ENCODE peak calls at places on chromosome 6, in five cellular contexts. O is HFF-Myc, J is A549, F is heart right ventricle, L is left ventricle myocardium inferior. K is an unnamed sample.

GRCh38 chr6:159169193-159169555 is at the start of gene FNDC1:
- DNase-seq in L (peak; percentile 38), F (no peak), J (peak; percentile 44), O (no peak), K (no peak)

GRCh38 chr6:63640062-63640461 is 4.5 kb downstream of the PHF3 start:
- DNase-seq in L (no peak), J (no peak), F (no peak), O (no peak), K (peak; percentile 76)

GRCh38 chr6:34718867-34719441 is 22.4 kb upstream of the ILRUN start:
- DNase-seq in L (no peak), F (no peak), O (no peak), J (no peak), K (no peak)

GRCh38 chr6:104784884-104785283 is 74.8 kb downstream of the HACE1 start:
- DNase-seq in L (no peak), F (no peak), O (peak; percentile 47), J (no peak), K (no peak)

GRCh38 chr6:97440590-97441176 is 157.7 kb upstream of the MMS22L start:
- DNase-seq in F (peak; percentile 8), O (no peak), L (no peak), J (peak; percentile 0), K (no peak)

GRCh38 chr6:165962361-165962760 is 205.3 kb downstream of the TBXT start:
- DNase-seq in L (no peak), F (no peak), O (no peak), J (no peak), K (no peak)

GRCh38 chr6:159701413-159701999 is 8.5 kb upstream of the SOD2 start:
- DNase-seq in F (no peak), L (no peak), O (peak; percentile 81), J (peak; percentile 49), K (peak; percentile 99)

GRCh38 chr6:88823998-88824397 is 139.4 kb downstream of the RNGTT start:
- DNase-seq in F (no peak), L (no peak), J (no peak), O (peak; percentile 2), K (no peak)

GRCh38 chr6:43724914-43725642 is 37.5 kb upstream of the MRPS18A start:
- DNase-seq in F (peak; percentile 42), J (no peak), L (peak; percentile 70), O (peak; percentile 75), K (no peak)

GRCh38 chr6:143149771-143150170 is 89.1 kb downstream of the AIG1 start:
- DNase-seq in J (no peak), O (no peak), L (no peak), F (no peak), K (no peak)

GRCh38 chr6:52317841-52318581 is 33.5 kb upstream of the MCM3 start:
- DNase-seq in J (peak; percentile 13), F (no peak), O (no peak), L (no peak), K (no peak)

GRCh38 chr6:10460096-10460495 is 45.2 kb upstream of the TFAP2A start:
- DNase-seq in L (no peak), O (no peak), J (no peak), F (no peak), K (no peak)

GRCh38 chr6:114446342-114446741 is 103.5 kb upstream of the HS3ST5 start:
- DNase-seq in F (no peak), J (no peak), L (no peak), O (no peak), K (no peak)

GRCh38 chr6:133977983-133978895 is 25.2 kb downstream of the TBPL1 start:
- DNase-seq in J (no peak), F (no peak), O (peak; percentile 70), L (no peak), K (no peak)

GRCh38 chr6:146803601-146804000 is 204.8 kb downstream of the ADGB start:
- DNase-seq in F (no peak), J (no peak), O (no peak), L (peak; percentile 23), K (no peak)

GRCh38 chr6:159879829-159880228 is 11.0 kb upstream of the MAS1 start:
- DNase-seq in J (no peak), L (no peak), O (no peak), F (no peak), K (no peak)

GRCh38 chr6:146546440-146546839 is 2.8 kb downstream of the RAB32 start:
- DNase-seq in O (no peak), J (peak; percentile 15), L (no peak), F (no peak), K (peak; percentile 70)

GRCh38 chr6:150721411-150722266 is 122.0 kb downstream of the PLEKHG1 start:
- DNase-seq in O (no peak), F (no peak), L (no peak), J (no peak), K (no peak)

GRCh38 chr6:38871745-38872568 is 156.8 kb downstream of the DNAH8 start:
- DNase-seq in L (no peak), O (peak; percentile 36), F (peak; percentile 17), J (peak; percentile 18), K (no peak)

GRCh38 chr6:88538130-88538706 is 372.1 kb upstream of the CNR1 start:
- DNase-seq in O (no peak), L (no peak), F (no peak), J (no peak), K (no peak)

GRCh38 chr6:12602951-12603710 is 113.4 kb upstream of the PHACTR1 start:
- DNase-seq in O (peak; percentile 37), L (no peak), F (peak; percentile 13), J (peak; percentile 19), K (no peak)

GRCh38 chr6:43113431-43114260 is 37.5 kb downstream of the PTK7 start:
- DNase-seq in L (no peak), O (no peak), J (no peak), F (no peak), K (no peak)

GRCh38 chr6:134358320-134358719 is 40.4 kb upstream of the SGK1 start:
- DNase-seq in J (no peak), O (no peak), F (no peak), L (no peak), K (no peak)

GRCh38 chr6:77456531-77457248 is 6.6 kb downstream of the HTR1B start:
- DNase-seq in F (no peak), J (no peak), O (peak; percentile 100), L (no peak), K (peak; percentile 59)

GRCh38 chr6:52046456-52046855 is 41.0 kb downstream of the PKHD1 start:
- DNase-seq in O (no peak), L (no peak), J (no peak), F (no peak), K (no peak)

GRCh38 chr6:68053805-68054373 is 581.2 kb upstream of the ADGRB3 start:
- DNase-seq in F (no peak), J (no peak), O (no peak), L (no peak), K (no peak)

DNA sequence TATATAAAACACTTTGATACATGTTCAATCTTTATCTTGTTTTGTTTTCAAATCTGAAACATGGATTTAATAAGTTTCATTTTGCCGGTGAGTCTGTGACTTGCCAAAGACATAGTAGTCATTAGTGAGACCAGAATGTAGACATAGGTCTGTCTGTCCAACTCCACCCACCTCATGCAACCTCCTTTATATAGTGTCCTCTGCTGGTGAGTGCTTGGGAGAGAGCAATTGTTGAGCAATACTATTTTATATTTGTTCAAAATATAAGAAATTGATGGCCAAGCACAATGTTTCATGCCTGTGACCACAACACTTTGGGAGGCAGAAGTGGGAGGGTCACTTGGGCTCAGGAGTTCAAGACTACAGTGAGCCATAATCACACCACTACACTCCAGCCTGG is 10.8 kb upstream of the LY86 start:
- DNase-seq in O (no peak), J (no peak), L (no peak), F (no peak), K (no peak)
- TF ChIP-seq CTCF in O (no peak), J (no peak), L (no peak), F (no peak), K (no peak)

DNA sequence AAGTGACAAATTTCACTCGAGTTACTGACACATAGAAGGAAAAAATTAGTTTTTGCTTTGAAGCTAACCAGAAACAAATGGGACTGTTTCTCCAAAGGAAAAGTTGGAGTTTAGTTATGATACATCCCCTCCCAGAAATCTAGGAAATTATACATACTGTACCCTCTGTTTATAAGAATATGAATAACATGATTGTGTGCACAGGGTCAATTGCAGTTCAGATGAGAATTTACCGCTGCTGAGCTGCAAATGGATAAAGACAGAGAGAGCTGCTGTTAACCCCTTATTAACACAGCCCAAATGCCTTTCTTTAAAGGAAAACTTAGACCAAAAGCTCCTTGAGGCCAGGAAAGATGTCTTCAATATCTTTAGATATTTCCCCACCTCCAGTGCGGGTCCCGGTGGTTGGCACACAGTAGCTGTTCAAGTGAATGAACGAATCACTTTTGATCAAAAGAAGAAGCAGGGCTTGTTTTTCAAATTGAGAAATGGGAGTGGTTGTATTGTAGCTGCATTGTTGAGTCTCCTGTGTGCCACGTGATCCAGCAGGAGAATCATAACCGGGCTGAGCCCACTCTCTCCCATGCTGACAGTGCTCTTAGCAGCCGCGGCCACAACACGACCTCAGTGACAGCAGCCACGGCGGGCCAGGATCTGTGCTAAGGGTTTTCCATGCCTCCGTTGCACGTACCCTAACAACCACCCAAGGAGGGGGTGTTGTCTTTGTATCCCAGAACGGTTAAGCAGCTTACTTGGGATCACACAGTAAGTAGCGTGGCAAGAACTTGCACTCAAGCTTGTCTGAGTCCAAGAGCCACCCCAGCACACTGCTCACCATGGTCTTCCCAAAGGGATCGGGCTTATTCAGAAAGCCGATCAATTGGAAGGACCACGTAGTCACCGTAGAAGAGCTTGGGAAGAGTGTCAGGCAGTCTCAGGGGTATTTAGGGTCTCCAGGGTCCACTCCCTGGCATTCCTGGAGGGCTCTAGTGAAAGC is 53.5 kb upstream of the BMP6 start:
- DNase-seq in O (no peak), J (no peak), F (no peak), L (no peak), K (no peak)
- H3K4me3 ChIP-seq in O (no peak overlapping the region), J (no peak overlapping the region), F (peak overlapping the region; percentile 34), L (peak overlapping the region; percentile 48), K (no peak overlapping the region)

GRCh38 chr6:137530404-137530803 is 36.2 kb upstream of the OLIG3 start:
- DNase-seq in O (no peak), J (no peak), L (no peak), F (no peak), K (no peak)
- TF ChIP-seq CTCF in O (no peak), J (no peak), L (no peak), F (no peak), K (no peak)

GRCh38 chr6:129133770-129134192 is 250.8 kb downstream of the LAMA2 start:
- DNase-seq in O (no peak), L (no peak), J (no peak), F (peak; percentile 10), K (no peak)
- H3K4me3 ChIP-seq in O (no peak overlapping the region), L (peak overlapping the region; percentile 9), J (no peak overlapping the region), F (no peak overlapping the region), K (no peak overlapping the region)

DNA sequence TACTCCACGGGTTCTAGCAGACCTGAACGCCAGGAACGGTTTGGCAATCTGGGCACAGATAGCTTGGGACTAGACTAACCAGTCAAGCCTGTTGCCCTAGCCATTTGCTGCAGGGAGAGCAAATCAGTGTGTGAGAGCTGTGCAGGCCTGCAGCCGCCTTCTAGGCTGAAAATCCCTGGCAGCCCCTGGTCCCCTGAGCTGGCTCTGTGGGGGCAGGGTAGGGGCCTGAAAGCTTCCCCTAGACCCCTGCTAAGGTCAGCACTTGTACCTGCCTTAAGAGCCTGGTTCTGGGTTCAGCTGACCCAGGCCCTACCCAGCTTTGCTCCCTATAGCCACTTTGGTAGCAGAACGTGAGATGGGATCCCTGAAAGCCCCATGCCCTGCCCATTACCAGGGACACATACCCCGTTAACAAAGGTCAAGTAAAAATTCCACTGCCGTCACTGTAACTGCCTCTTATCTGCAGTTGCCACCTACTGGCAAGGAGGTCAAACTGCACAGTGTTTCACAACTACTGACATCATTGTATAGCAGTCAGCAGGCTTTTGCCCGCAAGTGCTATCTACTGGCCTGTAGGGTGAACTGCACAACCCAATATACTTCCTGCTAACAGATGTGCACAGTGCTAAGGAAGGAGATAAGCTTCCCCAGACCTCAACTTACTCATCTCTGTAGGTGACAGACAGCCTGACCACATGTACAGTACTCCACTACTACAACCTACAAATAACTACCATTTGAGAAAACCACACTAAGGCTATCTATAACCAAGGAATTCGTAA is 95.1 kb upstream of the OLIG3 start:
- DNase-seq in L (no peak), F (no peak), J (peak; percentile 10), O (peak; percentile 10), K (peak; percentile 45)
- TF ChIP-seq CTCF in L (no peak), F (peak; percentile 56), J (peak; percentile 7), O (peak; percentile 57), K (peak; percentile 83)

K was measured in epithelial cell of proximal tubule.